ENCODE peak calls at places on chromosomes 5 and 9, in nine cellular contexts. H is NCI-H187 treated with DMSO at 0.1 percent for 48 hours; J is hypothalamus; D is PC-3; W is NCI-H510A treated with DMSO at 0.1 percent for 48 hours; V is foreskin fibroblast; M is CD8-positive, alpha-beta memory T cell; G is AG10803; X is RWPE1. Z is an unnamed sample.

GRCh38 chr9:92964981-92965758 is 17.8 kb downstream of the FGD3 start:
- DNase-seq in H (no peak), J (no peak), D (no peak), W (no peak), V (no peak), M (peak), G (no peak), X (no peak), Z (no peak)

GRCh38 chr9:122389799-122390481 is 19.1 kb downstream of the PTGS1 start:
- DNase-seq in H (no peak), J (no peak), D (peak), W (peak), V (no peak), M (no peak), G (no peak), X (no peak), Z (peak)

GRCh38 chr9:110583237-110583636 is 3.7 kb upstream of the SVEP1 start:
- DNase-seq in H (no peak), J (no peak), D (peak), W (no peak), V (peak), M (no peak), G (peak), X (no peak), Z (no peak)

GRCh38 chr5:86330736-86331135 is 287.0 kb upstream of the COX7C start:
- DNase-seq in H (no peak), J (no peak), D (no peak), W (no peak), V (no peak), M (no peak), G (no peak), X (no peak), Z (no peak)

GRCh38 chr5:155906046-155906445 is 420.9 kb upstream of the SGCD start:
- DNase-seq in H (no peak), J (no peak), D (no peak), W (no peak), V (no peak), M (no peak), G (no peak), X (no peak), Z (no peak)

GRCh38 chr5:87944553-87945320 is 323.9 kb downstream of the TMEM161B start:
- DNase-seq in H (no peak), J (peak), D (no peak), W (peak), V (no peak), M (no peak), G (no peak), X (no peak), Z (no peak)

GRCh38 chr9:131094622-131095021 is 1.7 kb upstream of the AIF1L start:
- DNase-seq in H (no peak), J (no peak), D (peak), W (no peak), V (peak), M (no peak), G (peak), X (peak), Z (no peak)

GRCh38 chr9:127336086-127336485 is 60.9 kb upstream of the SLC2A8 start:
- DNase-seq in H (no peak), J (no peak), D (peak), W (no peak), V (peak), M (no peak), G (peak), X (no peak), Z (no peak)

GRCh38 chr9:128920381-128921058 is at the start of gene PHYHD1:
- DNase-seq in H (no peak), J (peak), D (peak), W (no peak), V (peak), M (no peak), G (peak), X (peak), Z (no peak)

GRCh38 chr5:3401635-3402034 is 194.0 kb upstream of the IRX1 start:
- DNase-seq in H (no peak), J (no peak), D (no peak), W (no peak), V (no peak), M (no peak), G (no peak), X (no peak), Z (no peak)

GRCh38 chr5:124408738-124409453 is 337.5 kb downstream of the ZNF608 start:
- DNase-seq in H (no peak), J (no peak), D (no peak), W (no peak), V (peak), M (no peak), G (peak), X (no peak), Z (no peak)

GRCh38 chr9:114616684-114617520 is 5.8 kb downstream of the TMEM268 start:
- DNase-seq in H (no peak), J (peak), D (peak), W (peak), V (no peak), M (no peak), G (no peak), X (no peak), Z (no peak)

GRCh38 chr5:96048763-96049162 is 87.1 kb upstream of the ELL2 start:
- DNase-seq in H (no peak), J (no peak), D (no peak), W (no peak), V (no peak), M (no peak), G (no peak), X (no peak), Z (no peak)